ENCODE peak calls at places on chromosomes 11 and 22, in six cellular contexts. J is GM12878, P is GM12891, F is H1, E is K562, U is HepG2. W is an unnamed sample.

GRCh38 chr11:130141561-130142341 is 17.8 kb upstream of the ST14 start:
- DNase-seq in J (no peak), P (no peak), F (no peak), E (no peak), U (no peak), W (no peak)

GRCh38 chr11:73757598-73757997 is 3.3 kb downstream of the RAB6A start:
- DNase-seq in J (no peak), P (no peak), F (no peak), E (no peak), U (peak), W (no peak)

GRCh38 chr11:67265633-67266423 is 445 bp upstream of the GRK2 start:
- DNase-seq in J (no peak), P (peak), F (peak), E (peak), U (peak), W (peak)

GRCh38 chr11:112174789-112175595 is at the start of gene BCO2:
- DNase-seq in J (no peak), P (no peak), F (peak), E (peak), U (peak), W (no peak)

GRCh38 chr11:121563003-121563402 is 110.2 kb upstream of the SORL1-AS1 start:
- DNase-seq in J (no peak), P (no peak), F (no peak), E (no peak), U (no peak), W (no peak)

GRCh38 chr11:61549662-61550568 is 31.0 kb downstream of the SYT7 start:
- DNase-seq in J (no peak), P (no peak), F (no peak), E (no peak), U (no peak), W (no peak)

GRCh38 chr11:101030692-101031091 is 98.9 kb downstream of the PGR start:
- DNase-seq in J (no peak), P (no peak), F (no peak), E (no peak), U (no peak), W (no peak)

GRCh38 chr11:77598195-77598594 is 8.4 kb downstream of the AQP11 start:
- DNase-seq in J (no peak), P (no peak), F (no peak), E (no peak), U (no peak), W (no peak)

GRCh38 chr11:13207665-13208594 is 69.7 kb upstream of the BMAL1 start:
- DNase-seq in J (no peak), P (no peak), F (peak), E (peak), U (peak), W (no peak)

GRCh38 chr22:27840436-27840835 is 38.9 kb upstream of the MN1 start:
- DNase-seq in J (no peak), P (no peak), F (no peak), E (no peak), U (no peak), W (no peak)

GRCh38 chr11:106399075-106399500 is 321.6 kb downstream of the AASDHPPT start:
- DNase-seq in J (no peak), P (no peak), F (no peak), E (no peak), U (no peak), W (no peak)

GRCh38 chr11:69981119-69981770 is 96.9 kb upstream of the ANO1 start:
- DNase-seq in J (no peak), P (no peak), F (no peak), E (peak), U (no peak), W (no peak)

GRCh38 chr11:61068581-61068980 is 33.7 kb upstream of the CD5 start:
- DNase-seq in J (no peak), P (no peak), F (no peak), E (no peak), U (no peak), W (no peak)

GRCh38 chr11:60782393-60783140 is 2.6 kb upstream of the MS4A10 start:
- DNase-seq in J (no peak), P (no peak), F (no peak), E (no peak), U (no peak), W (no peak)

GRCh38 chr11:8260202-8260996 is 3.3 kb downstream of the LMO1 start:
- DNase-seq in J (no peak), P (no peak), F (no peak), E (no peak), U (no peak), W (no peak)

GRCh38 chr11:11345099-11345498 is 8.0 kb downstream of the CSNK2A3 start:
- DNase-seq in J (no peak), P (no peak), F (no peak), E (no peak), U (no peak), W (no peak)

GRCh38 chr11:94658386-94658785 is 91.2 kb downstream of the PIWIL4 start:
- DNase-seq in J (no peak), P (no peak), F (no peak), E (no peak), U (no peak), W (no peak)

GRCh38 chr22:49608660-49609059 is 219.0 kb downstream of the BRD1 start:
- DNase-seq in J (no peak), P (no peak), F (no peak), E (no peak), U (no peak), W (no peak)

GRCh38 chr11:75554258-75555022 is 7.6 kb upstream of the SERPINH1 start:
- DNase-seq in J (no peak), P (no peak), F (peak), E (peak), U (peak), W (no peak)

GRCh38 chr11:102592634-102593581 is 32.2 kb downstream of the MMP20 start:
- DNase-seq in J (no peak), P (no peak), F (no peak), E (peak), U (peak), W (no peak)

GRCh38 chr11:57251037-57251436 is 14.0 kb upstream of the APLNR start:
- DNase-seq in J (no peak), P (no peak), F (no peak), E (no peak), U (no peak), W (no peak)

GRCh38 chr11:124086447-124086846 is 28.8 kb upstream of the VWA5A start:
- DNase-seq in J (no peak), P (no peak), F (no peak), E (no peak), U (no peak), W (no peak)

GRCh38 chr11:103947566-103947919 is 88.9 kb upstream of the DDI1 start:
- DNase-seq in J (no peak), P (no peak), F (no peak), E (no peak), U (no peak), W (no peak)

GRCh38 chr11:60389279-60389910 is 6.9 kb upstream of the MS4A14 start:
- DNase-seq in J (peak), P (peak), F (no peak), E (no peak), U (no peak), W (no peak)

GRCh38 chr11:45889966-45890365 is 4.5 kb downstream of the MAPK8IP1 start:
- DNase-seq in J (no peak), P (no peak), F (no peak), E (no peak), U (no peak), W (no peak)

GRCh38 chr11:45095691-45096010 is 50.8 kb upstream of the PRDM11 start:
- DNase-seq in J (no peak), P (no peak), F (peak), E (no peak), U (no peak), W (no peak)

GRCh38 chr11:101446238-101446637 is 137.6 kb downstream of the TRPC6 start:
- DNase-seq in J (no peak), P (no peak), F (no peak), E (no peak), U (no peak), W (no peak)

GRCh38 chr22:28670153-28670552 is 9.5 kb downstream of the TTC28 start:
- DNase-seq in J (no peak), P (no peak), F (no peak), E (no peak), U (no peak), W (no peak)

GRCh38 chr11:45745065-45745811 is 59.7 kb upstream of the SLC35C1 start:
- DNase-seq in J (no peak), P (no peak), F (no peak), E (no peak), U (no peak), W (no peak)

GRCh38 chr11:36374726-36375125 is 78.6 kb downstream of the PRR5L start:
- DNase-seq in J (no peak), P (no peak), F (no peak), E (no peak), U (no peak), W (no peak)

GRCh38 chr11:36376315-36376887 is 80.3 kb downstream of the PRR5L start:
- DNase-seq in J (no peak), P (no peak), F (no peak), E (no peak), U (no peak), W (no peak)

GRCh38 chr11:36375348-36376314 is 79.5 kb downstream of the PRR5L start:
- DNase-seq in J (no peak), P (no peak), F (peak), E (no peak), U (no peak), W (no peak)

GRCh38 chr11:36377759-36378553 is 81.9 kb downstream of the PRR5L start:
- DNase-seq in J (no peak), P (no peak), F (no peak), E (no peak), U (no peak), W (no peak)

DNA sequence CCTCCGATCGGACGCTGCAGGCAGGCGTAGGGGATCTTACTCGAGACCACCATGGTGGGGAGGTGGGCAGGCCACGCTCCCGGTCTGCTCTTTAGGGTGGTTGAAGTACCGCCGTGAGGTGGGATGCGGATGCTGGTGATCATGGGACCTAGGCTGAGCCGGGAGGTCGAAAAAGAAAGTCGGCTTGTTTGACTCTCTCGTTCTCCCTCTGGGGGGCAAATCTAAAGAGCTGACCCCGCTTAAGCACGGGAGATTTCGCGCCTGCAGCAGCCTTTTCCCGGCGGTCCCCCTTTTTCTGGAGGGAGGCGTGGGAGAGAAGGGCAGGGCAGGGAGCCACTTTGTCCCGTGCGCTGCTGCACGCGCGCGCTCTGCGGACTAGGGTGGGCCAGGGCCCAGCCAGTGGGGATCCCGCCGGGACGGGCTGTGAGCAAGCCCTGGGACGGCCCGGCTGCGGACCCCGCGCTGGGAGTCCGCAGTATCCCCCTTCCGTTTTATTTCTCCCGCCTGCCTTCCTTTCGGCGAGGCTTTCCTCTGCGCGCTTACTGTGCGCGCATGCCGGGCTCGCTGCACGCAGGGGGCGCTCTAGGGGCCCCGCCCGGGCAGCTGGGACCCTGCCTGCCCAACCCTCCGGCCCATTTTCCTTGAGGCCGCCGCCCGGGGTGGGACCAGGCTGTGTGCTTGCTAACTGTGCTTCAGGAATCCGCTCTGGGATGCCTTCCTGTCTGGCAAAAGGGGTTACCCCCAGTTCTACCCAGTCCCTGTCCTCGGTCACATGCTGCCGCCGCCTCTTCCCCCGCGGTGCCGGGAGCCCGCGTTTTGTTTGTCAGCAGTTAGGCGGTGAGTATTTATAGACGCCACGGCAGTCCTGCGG is 81.0 kb downstream of the PRR5L start:
- DNase-seq in J (no peak), P (no peak), F (peak), E (no peak), U (no peak), W (peak)
- TF ChIP-seq POLR2A in J (no peak), P (no peak), F (no peak), E (no peak), U (no peak), W (no peak)

DNA sequence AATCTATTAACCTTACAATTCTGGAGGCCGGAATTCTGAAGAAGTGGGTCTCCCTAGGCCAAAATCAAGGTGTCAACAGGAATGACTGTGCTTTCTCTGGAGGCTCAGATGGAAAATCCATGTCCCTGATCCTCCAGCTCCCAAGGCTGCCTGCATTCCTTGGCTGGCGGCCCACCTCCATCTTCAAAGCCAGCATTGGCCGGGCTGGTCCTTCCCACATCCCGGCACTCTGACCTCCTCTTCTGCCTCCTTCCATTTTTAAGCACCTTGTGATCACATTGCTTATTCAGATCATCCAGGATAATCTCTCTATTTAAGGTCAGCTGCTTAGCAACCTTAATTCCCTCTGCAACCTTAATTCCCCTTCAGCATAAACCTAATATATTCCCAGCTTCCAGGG is 22.7 kb upstream of the CTSD start:
- DNase-seq in J (no peak), P (no peak), F (no peak), E (no peak), U (no peak), W (no peak)
- TF ChIP-seq TAF1 in J (no peak), P (no peak), F (no peak), E (no peak), U (no peak), W (no peak)

GRCh38 chr11:119363874-119364590 is 17.5 kb downstream of the USP2 start:
- DNase-seq in J (no peak), P (peak), F (peak), E (peak), U (no peak), W (peak)
- TF ChIP-seq POLR2A in J (no peak), P (no peak), F (no peak), E (no peak), U (no peak), W (no peak)

GRCh38 chr22:25482868-25483639 is 81.4 kb upstream of the GRK3 start:
- DNase-seq in J (no peak), P (no peak), F (no peak), E (no peak), U (no peak), W (no peak)
- TF ChIP-seq TAF1 in J (no peak), P (no peak), F (no peak), E (no peak), U (no peak), W (no peak)

DNA sequence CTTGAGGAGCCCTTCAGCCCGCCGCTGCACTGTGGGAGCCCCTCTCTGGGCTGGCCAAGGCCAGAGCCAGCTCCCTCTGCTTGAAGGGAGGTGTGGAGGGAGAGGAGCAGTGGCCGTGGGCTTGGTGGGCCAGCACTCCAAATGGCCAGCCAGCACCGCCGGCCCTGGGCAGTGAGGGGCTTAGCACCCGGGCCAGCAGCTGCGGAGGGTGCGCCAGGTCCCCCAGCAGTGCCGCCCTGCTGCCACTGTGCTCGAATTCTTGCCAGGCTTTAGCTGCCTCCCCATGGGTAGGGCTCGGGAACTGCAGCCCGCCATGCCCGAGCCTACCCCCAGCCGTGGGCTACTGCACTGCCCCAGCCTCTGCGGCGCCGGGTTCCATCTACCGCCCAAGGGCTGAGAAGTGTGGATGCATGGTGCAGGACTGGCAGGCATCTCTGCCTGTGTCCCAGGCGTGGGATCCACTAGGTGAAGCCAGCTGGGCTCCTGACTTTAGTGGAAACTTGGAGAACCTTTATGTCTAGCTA is 82.7 kb downstream of the KCNA4 start:
- DNase-seq in J (no peak), P (no peak), F (no peak), E (no peak), U (no peak), W (no peak)
- TF ChIP-seq POLR2A in J (no peak), P (no peak), F (no peak), E (no peak), U (no peak), W (no peak)

GRCh38 chr22:23499845-23500500 is 80.1 kb downstream of the IGLL1 start:
- DNase-seq in J (no peak), P (no peak), F (no peak), E (no peak), U (no peak), W (no peak)

GRCh38 chr22:23501708-23502107 is 78.4 kb downstream of the IGLL1 start:
- DNase-seq in J (no peak), P (no peak), F (no peak), E (no peak), U (no peak), W (no peak)

GRCh38 chr22:23498811-23499798 is 81.0 kb downstream of the IGLL1 start:
- DNase-seq in J (no peak), P (no peak), F (peak), E (no peak), U (no peak), W (no peak)

GRCh38 chr22:23501244-23501643 is 78.8 kb downstream of the IGLL1 start:
- DNase-seq in J (no peak), P (no peak), F (no peak), E (no peak), U (no peak), W (no peak)

DNA sequence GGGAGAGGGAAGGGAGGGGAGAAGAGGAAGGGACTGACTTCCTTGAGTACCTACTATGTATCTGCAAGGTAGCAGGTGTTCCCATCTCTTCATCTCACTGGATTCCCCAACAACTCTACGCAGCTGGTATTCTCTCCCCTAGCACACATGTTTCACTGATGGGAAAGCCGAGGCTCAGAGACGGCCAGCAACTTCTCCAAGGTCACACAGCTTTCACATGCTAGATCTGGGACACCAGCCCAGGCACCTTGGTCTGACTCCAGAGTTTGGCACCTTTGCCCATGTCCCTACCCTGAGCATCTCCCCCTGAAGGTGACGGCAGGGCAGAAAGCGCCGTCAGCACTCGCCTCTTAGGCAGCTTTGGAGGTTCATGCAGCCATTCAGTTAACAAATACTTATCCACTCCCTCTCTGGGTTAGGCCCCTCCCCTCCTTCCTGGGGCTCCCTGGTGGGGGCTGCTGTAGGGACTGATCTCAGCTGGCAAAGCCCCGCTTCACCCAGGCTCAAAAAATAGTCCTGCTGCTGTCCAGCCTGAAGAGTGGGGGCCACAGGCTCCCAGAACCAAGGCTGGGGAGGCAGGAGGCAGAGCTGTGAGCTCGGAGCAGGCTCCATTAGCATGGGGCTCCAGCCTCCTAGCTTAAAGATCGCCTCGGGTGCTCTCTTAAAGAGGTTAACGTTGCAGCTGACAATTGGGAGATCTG is 79.4 kb downstream of the IGLL1 start:
- DNase-seq in J (no peak), P (no peak), F (no peak), E (no peak), U (no peak), W (no peak)
- TF ChIP-seq TAF1 in J (no peak), P (no peak), F (no peak), E (no peak), U (no peak), W (no peak)

W was measured in GM12892.